ENCODE peak calls at places on chromosome 5, in nine cellular contexts. One of them, this sample, is unnamed. For H3K4me1, the result is how much of the 10 kb centered on the place peaks cover.

GRCh38 chr5:7629559-7629958 is 221.4 kb downstream of the CFAP90 start:
- DNase-seq in GM23248: no peak
- DNase-seq in stomach: no peak
- DNase-seq in Panc1: no peak
- DNase-seq in CD4-positive, alpha-beta memory T cell: no peak
- DNase-seq in ovary: no peak
- DNase-seq in iPS DF 6.9: no peak
- DNase-seq in cardiac muscle cell: no peak
- DNase-seq in A549: no peak
- DNase-seq in this sample: no peak

GRCh38 chr5:140821375-140822280 is at the start of gene PCDHA5:
- DNase-seq in GM23248: peak
- DNase-seq in stomach: no peak
- DNase-seq in Panc1: no peak
- DNase-seq in CD4-positive, alpha-beta memory T cell: no peak
- DNase-seq in ovary: no peak
- DNase-seq in iPS DF 6.9: no peak
- DNase-seq in cardiac muscle cell: peak
- DNase-seq in A549: peak
- DNase-seq in this sample: peak

GRCh38 chr5:179620703-179621350 is 2.6 kb downstream of the HNRNPH1 start:
- DNase-seq in GM23248: peak
- DNase-seq in stomach: no peak
- DNase-seq in Panc1: no peak
- DNase-seq in CD4-positive, alpha-beta memory T cell: no peak
- DNase-seq in ovary: no peak
- DNase-seq in iPS DF 6.9: no peak
- DNase-seq in cardiac muscle cell: no peak
- DNase-seq in A549: no peak
- DNase-seq in this sample: no peak

GRCh38 chr5:167587768-167588167 is 703.7 kb upstream of the WWC1 start:
- DNase-seq in GM23248: peak
- DNase-seq in stomach: no peak
- DNase-seq in Panc1: no peak
- DNase-seq in CD4-positive, alpha-beta memory T cell: no peak
- DNase-seq in ovary: no peak
- DNase-seq in iPS DF 6.9: peak
- DNase-seq in cardiac muscle cell: peak
- DNase-seq in A549: peak
- DNase-seq in this sample: peak

GRCh38 chr5:117519957-117520500 is 945.4 kb upstream of the SEMA6A start:
- DNase-seq in GM23248: no peak
- DNase-seq in stomach: no peak
- DNase-seq in Panc1: no peak
- DNase-seq in CD4-positive, alpha-beta memory T cell: no peak
- DNase-seq in ovary: no peak
- DNase-seq in iPS DF 6.9: no peak
- DNase-seq in cardiac muscle cell: no peak
- DNase-seq in A549: no peak
- DNase-seq in this sample: no peak

GRCh38 chr5:37723147-37723961 is 116.5 kb downstream of the GDNF start:
- DNase-seq in GM23248: peak
- DNase-seq in stomach: no peak
- DNase-seq in Panc1: no peak
- DNase-seq in CD4-positive, alpha-beta memory T cell: no peak
- DNase-seq in ovary: no peak
- DNase-seq in iPS DF 6.9: peak
- DNase-seq in cardiac muscle cell: peak
- DNase-seq in A549: peak
- DNase-seq in this sample: no peak

GRCh38 chr5:57889558-57889957 is 406.9 kb upstream of the ACTBL2 start:
- DNase-seq in GM23248: peak
- DNase-seq in stomach: no peak
- DNase-seq in Panc1: peak
- DNase-seq in CD4-positive, alpha-beta memory T cell: no peak
- DNase-seq in ovary: no peak
- DNase-seq in iPS DF 6.9: no peak
- DNase-seq in cardiac muscle cell: peak
- DNase-seq in A549: peak
- DNase-seq in this sample: no peak

GRCh38 chr5:135386096-135386495 is 12.9 kb downstream of the MACROH2A1 start:
- DNase-seq in GM23248: peak
- DNase-seq in stomach: no peak
- DNase-seq in Panc1: no peak
- DNase-seq in CD4-positive, alpha-beta memory T cell: no peak
- DNase-seq in ovary: no peak
- DNase-seq in iPS DF 6.9: no peak
- DNase-seq in cardiac muscle cell: peak
- DNase-seq in A549: no peak
- DNase-seq in this sample: no peak

GRCh38 chr5:170216262-170216864 is 16.4 kb upstream of the C5orf58 start:
- DNase-seq in GM23248: peak
- DNase-seq in stomach: no peak
- DNase-seq in Panc1: peak
- DNase-seq in CD4-positive, alpha-beta memory T cell: no peak
- DNase-seq in ovary: no peak
- DNase-seq in iPS DF 6.9: no peak
- DNase-seq in cardiac muscle cell: peak
- DNase-seq in A549: peak
- DNase-seq in this sample: no peak
- H3K4me1 ChIP-seq in GM23248: under half
- H3K4me1 ChIP-seq in stomach: under half
- H3K4me1 ChIP-seq in Panc1: under half
- H3K4me1 ChIP-seq in CD4-positive, alpha-beta memory T cell: under half
- H3K4me1 ChIP-seq in ovary: under half
- H3K4me1 ChIP-seq in iPS DF 6.9: under half
- H3K4me1 ChIP-seq in cardiac muscle cell: under half
- H3K4me1 ChIP-seq in A549: under half
- H3K4me1 ChIP-seq in this sample: under half

GRCh38 chr5:149545327-149545726 is 5.9 kb downstream of the CSNK1A1 start:
- DNase-seq in GM23248: peak
- DNase-seq in stomach: no peak
- DNase-seq in Panc1: no peak
- DNase-seq in CD4-positive, alpha-beta memory T cell: no peak
- DNase-seq in ovary: no peak
- DNase-seq in iPS DF 6.9: no peak
- DNase-seq in cardiac muscle cell: no peak
- DNase-seq in A549: no peak
- DNase-seq in this sample: no peak

GRCh38 chr5:149544199-149544472 is 7.1 kb downstream of the CSNK1A1 start:
- DNase-seq in GM23248: no peak
- DNase-seq in stomach: no peak
- DNase-seq in Panc1: no peak
- DNase-seq in CD4-positive, alpha-beta memory T cell: no peak
- DNase-seq in ovary: no peak
- DNase-seq in iPS DF 6.9: no peak
- DNase-seq in cardiac muscle cell: no peak
- DNase-seq in A549: no peak
- DNase-seq in this sample: no peak

GRCh38 chr5:149541893-149542292 is 9.3 kb downstream of the CSNK1A1 start:
- DNase-seq in GM23248: no peak
- DNase-seq in stomach: no peak
- DNase-seq in Panc1: no peak
- DNase-seq in CD4-positive, alpha-beta memory T cell: no peak
- DNase-seq in ovary: no peak
- DNase-seq in iPS DF 6.9: no peak
- DNase-seq in cardiac muscle cell: no peak
- DNase-seq in A549: no peak
- DNase-seq in this sample: no peak

GRCh38 chr5:149546974-149547373 is 4.3 kb downstream of the CSNK1A1 start:
- DNase-seq in GM23248: peak
- DNase-seq in stomach: no peak
- DNase-seq in Panc1: no peak
- DNase-seq in CD4-positive, alpha-beta memory T cell: no peak
- DNase-seq in ovary: no peak
- DNase-seq in iPS DF 6.9: no peak
- DNase-seq in cardiac muscle cell: no peak
- DNase-seq in A549: no peak
- DNase-seq in this sample: no peak

DNA sequence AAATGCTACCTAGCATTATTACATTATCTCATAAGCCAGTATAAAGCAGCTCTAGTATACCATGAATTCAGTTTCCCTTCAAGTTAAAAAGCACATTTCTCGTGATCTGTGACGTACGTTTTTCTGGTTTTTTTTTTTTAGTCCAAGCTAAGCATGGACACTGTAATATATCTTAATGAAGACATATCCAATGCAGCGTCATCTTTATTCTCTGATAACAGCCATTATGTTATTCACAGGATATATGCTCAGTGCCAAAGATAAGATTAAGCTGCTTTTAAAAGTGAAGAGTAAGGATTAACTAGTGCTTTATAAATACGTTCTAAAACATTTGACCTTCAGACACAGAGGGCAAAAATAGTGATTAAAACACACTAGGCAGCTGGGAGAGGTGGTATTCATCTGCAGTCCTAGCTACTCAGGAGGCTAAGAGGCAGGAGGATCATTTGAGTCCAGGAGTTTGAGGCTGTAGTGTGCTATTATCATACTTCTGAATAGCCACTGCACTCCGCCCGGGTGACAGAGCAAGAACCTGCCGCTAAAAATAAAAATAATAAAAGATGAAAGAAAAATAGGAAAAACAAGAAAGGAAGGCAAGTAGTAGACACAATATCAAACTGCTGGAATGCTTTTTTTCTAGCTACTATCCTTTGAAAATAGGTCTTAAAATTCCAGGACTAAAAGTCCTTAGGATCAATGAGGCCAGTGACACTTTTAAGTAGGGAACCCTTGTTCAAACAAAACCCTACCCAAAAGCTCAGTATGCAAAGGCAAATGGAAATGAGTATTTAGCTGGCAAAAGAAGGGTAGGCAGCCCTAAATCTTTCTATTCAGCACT is 7.7 kb downstream of the CSNK1A1 start:
- DNase-seq in GM23248: no peak
- DNase-seq in stomach: no peak
- DNase-seq in Panc1: no peak
- DNase-seq in CD4-positive, alpha-beta memory T cell: no peak
- DNase-seq in ovary: no peak
- DNase-seq in iPS DF 6.9: no peak
- DNase-seq in cardiac muscle cell: peak
- DNase-seq in A549: no peak
- DNase-seq in this sample: no peak
- H3K4me1 ChIP-seq in GM23248: under half
- H3K4me1 ChIP-seq in stomach: half or more
- H3K4me1 ChIP-seq in Panc1: under half
- H3K4me1 ChIP-seq in CD4-positive, alpha-beta memory T cell: half or more
- H3K4me1 ChIP-seq in ovary: under half
- H3K4me1 ChIP-seq in iPS DF 6.9: under half
- H3K4me1 ChIP-seq in cardiac muscle cell: under half
- H3K4me1 ChIP-seq in A549: under half
- H3K4me1 ChIP-seq in this sample: half or more

GRCh38 chr5:150649828-150650712 is 9.6 kb downstream of the SYNPO start:
- DNase-seq in GM23248: no peak
- DNase-seq in stomach: no peak
- DNase-seq in Panc1: no peak
- DNase-seq in CD4-positive, alpha-beta memory T cell: no peak
- DNase-seq in ovary: no peak
- DNase-seq in iPS DF 6.9: no peak
- DNase-seq in cardiac muscle cell: no peak
- DNase-seq in A549: no peak
- DNase-seq in this sample: no peak

GRCh38 chr5:150650713-150651000 is 10.2 kb downstream of the SYNPO start:
- DNase-seq in GM23248: no peak
- DNase-seq in stomach: no peak
- DNase-seq in Panc1: no peak
- DNase-seq in CD4-positive, alpha-beta memory T cell: no peak
- DNase-seq in ovary: no peak
- DNase-seq in iPS DF 6.9: no peak
- DNase-seq in cardiac muscle cell: no peak
- DNase-seq in A549: no peak
- DNase-seq in this sample: no peak

GRCh38 chr5:150653145-150653761 is 7.8 kb upstream of the MYOZ3 start:
- DNase-seq in GM23248: peak
- DNase-seq in stomach: no peak
- DNase-seq in Panc1: no peak
- DNase-seq in CD4-positive, alpha-beta memory T cell: no peak
- DNase-seq in ovary: no peak
- DNase-seq in iPS DF 6.9: no peak
- DNase-seq in cardiac muscle cell: peak
- DNase-seq in A549: no peak
- DNase-seq in this sample: no peak

GRCh38 chr5:150651924-150652688 is 8.9 kb upstream of the MYOZ3 start:
- DNase-seq in GM23248: no peak
- DNase-seq in stomach: no peak
- DNase-seq in Panc1: no peak
- DNase-seq in CD4-positive, alpha-beta memory T cell: no peak
- DNase-seq in ovary: no peak
- DNase-seq in iPS DF 6.9: no peak
- DNase-seq in cardiac muscle cell: no peak
- DNase-seq in A549: no peak
- DNase-seq in this sample: no peak

DNA sequence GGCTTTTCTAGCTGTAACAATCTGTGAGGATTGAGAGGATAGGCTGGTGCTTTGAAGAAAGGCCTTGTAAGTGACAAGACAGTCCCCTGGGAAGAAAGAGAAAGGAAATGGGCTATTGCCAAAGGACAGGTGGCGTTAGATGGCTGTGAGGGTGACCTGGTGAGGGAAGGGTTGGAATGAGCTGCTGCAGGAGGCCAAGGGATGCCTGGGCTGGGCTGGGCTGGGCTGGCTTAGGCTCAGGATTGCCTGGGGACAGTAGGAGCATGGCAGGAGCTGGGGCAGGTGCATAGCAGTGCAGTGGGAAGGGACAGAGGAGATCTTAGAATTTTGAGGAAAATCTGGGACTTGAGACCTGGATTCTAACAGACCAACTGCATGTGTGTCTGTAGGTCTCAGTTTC is 9.7 kb upstream of the MYOZ3 start:
- DNase-seq in GM23248: no peak
- DNase-seq in stomach: no peak
- DNase-seq in Panc1: no peak
- DNase-seq in CD4-positive, alpha-beta memory T cell: no peak
- DNase-seq in ovary: no peak
- DNase-seq in iPS DF 6.9: no peak
- DNase-seq in cardiac muscle cell: no peak
- DNase-seq in A549: no peak
- DNase-seq in this sample: no peak
- H3K4me1 ChIP-seq in GM23248: under half
- H3K4me1 ChIP-seq in stomach: under half
- H3K4me1 ChIP-seq in Panc1: under half
- H3K4me1 ChIP-seq in CD4-positive, alpha-beta memory T cell: under half
- H3K4me1 ChIP-seq in ovary: under half
- H3K4me1 ChIP-seq in iPS DF 6.9: under half
- H3K4me1 ChIP-seq in cardiac muscle cell: under half
- H3K4me1 ChIP-seq in A549: under half
- H3K4me1 ChIP-seq in this sample: under half

GRCh38 chr5:171223927-171224326 is 85.1 kb upstream of the TLX3 start:
- DNase-seq in GM23248: no peak
- DNase-seq in stomach: no peak
- DNase-seq in Panc1: no peak
- DNase-seq in CD4-positive, alpha-beta memory T cell: no peak
- DNase-seq in ovary: no peak
- DNase-seq in iPS DF 6.9: no peak
- DNase-seq in cardiac muscle cell: no peak
- DNase-seq in A549: no peak
- DNase-seq in this sample: no peak

GRCh38 chr5:171226096-171226495 is 83.0 kb upstream of the TLX3 start:
- DNase-seq in GM23248: peak
- DNase-seq in stomach: no peak
- DNase-seq in Panc1: no peak
- DNase-seq in CD4-positive, alpha-beta memory T cell: no peak
- DNase-seq in ovary: no peak
- DNase-seq in iPS DF 6.9: no peak
- DNase-seq in cardiac muscle cell: no peak
- DNase-seq in A549: no peak
- DNase-seq in this sample: no peak

GRCh38 chr5:171221931-171222330 is 87.1 kb upstream of the TLX3 start:
- DNase-seq in GM23248: no peak
- DNase-seq in stomach: no peak
- DNase-seq in Panc1: no peak
- DNase-seq in CD4-positive, alpha-beta memory T cell: no peak
- DNase-seq in ovary: no peak
- DNase-seq in iPS DF 6.9: no peak
- DNase-seq in cardiac muscle cell: no peak
- DNase-seq in A549: no peak
- DNase-seq in this sample: no peak

GRCh38 chr5:171226864-171227263 is 82.2 kb upstream of the TLX3 start:
- DNase-seq in GM23248: no peak
- DNase-seq in stomach: no peak
- DNase-seq in Panc1: no peak
- DNase-seq in CD4-positive, alpha-beta memory T cell: no peak
- DNase-seq in ovary: no peak
- DNase-seq in iPS DF 6.9: no peak
- DNase-seq in cardiac muscle cell: no peak
- DNase-seq in A549: no peak
- DNase-seq in this sample: no peak
- H3K4me1 ChIP-seq in GM23248: under half
- H3K4me1 ChIP-seq in stomach: under half
- H3K4me1 ChIP-seq in Panc1: under half
- H3K4me1 ChIP-seq in CD4-positive, alpha-beta memory T cell: under half
- H3K4me1 ChIP-seq in ovary: under half
- H3K4me1 ChIP-seq in iPS DF 6.9: under half
- H3K4me1 ChIP-seq in cardiac muscle cell: under half
- H3K4me1 ChIP-seq in A549: under half
- H3K4me1 ChIP-seq in this sample: under half

This sample was measured in body of pancreas.